ENCODE peak calls at places on chromosomes 16 and 17, in four cellular contexts. X is body of pancreas, J is gastrocnemius medialis, E is A549. R is an unnamed sample.

GRCh38 chr16:23847938-23848337 is 12.2 kb downstream of the PRKCB start:
- DNase-seq in X (no peak), J (no peak), E (no peak), R (no peak)

GRCh38 chr17:65434251-65434650 is 127.2 kb downstream of the AXIN2 start:
- DNase-seq in X (no peak), J (no peak), E (no peak), R (no peak)

GRCh38 chr16:29809850-29810698 is 1.9 kb upstream of the PRRT2 start:
- DNase-seq in X (no peak), J (no peak), E (no peak), R (no peak)

GRCh38 chr17:44348234-44348987 is 3.3 kb downstream of the GRN start:
- DNase-seq in X (no peak), J (peak), E (no peak), R (no peak)

GRCh38 chr17:74433421-74434121 is 1.7 kb downstream of the GPRC5C start:
- DNase-seq in X (no peak), J (no peak), E (no peak), R (no peak)

GRCh38 chr16:50276801-50277560 is 10.6 kb downstream of the ADCY7 start:
- DNase-seq in X (no peak), J (no peak), E (no peak), R (no peak)

GRCh38 chr17:50380369-50381259 is 7.6 kb downstream of the EME1 start:
- DNase-seq in X (no peak), J (no peak), E (no peak), R (no peak)

GRCh38 chr16:7550096-7550495 is 217.5 kb downstream of the RBFOX1 start:
- DNase-seq in X (no peak), J (no peak), E (no peak), R (no peak)

GRCh38 chr17:50198026-50198669 is 3.3 kb downstream of the COL1A1 start:
- DNase-seq in X (peak), J (no peak), E (peak), R (no peak)

GRCh38 chr16:88354229-88355092 is 28.3 kb upstream of the ZNF469 start:
- DNase-seq in X (no peak), J (no peak), E (no peak), R (no peak)

GRCh38 chr16:3305109-3306068 is at the start of the genes TIGD7 and ZNF75A:
- DNase-seq in X (peak), J (peak), E (peak), R (peak)
- TF ChIP-seq CTCF in X (no peak), J (peak), E (no peak), R (peak)

GRCh38 chr17:75856062-75856681 is 1.0 kb upstream of the WBP2 start:
- DNase-seq in X (no peak), J (no peak), E (peak), R (no peak)

GRCh38 chr17:75854881-75855309 is 240 bp downstream of the WBP2 start:
- DNase-seq in X (no peak), J (no peak), E (peak), R (no peak)

GRCh38 chr17:75855310-75856061 is at the start of gene WBP2:
- DNase-seq in X (peak), J (peak), E (peak), R (peak)

GRCh38 chr17:75853410-75853809 is 1.7 kb downstream of the WBP2 start:
- DNase-seq in X (no peak), J (peak), E (no peak), R (no peak)

DNA sequence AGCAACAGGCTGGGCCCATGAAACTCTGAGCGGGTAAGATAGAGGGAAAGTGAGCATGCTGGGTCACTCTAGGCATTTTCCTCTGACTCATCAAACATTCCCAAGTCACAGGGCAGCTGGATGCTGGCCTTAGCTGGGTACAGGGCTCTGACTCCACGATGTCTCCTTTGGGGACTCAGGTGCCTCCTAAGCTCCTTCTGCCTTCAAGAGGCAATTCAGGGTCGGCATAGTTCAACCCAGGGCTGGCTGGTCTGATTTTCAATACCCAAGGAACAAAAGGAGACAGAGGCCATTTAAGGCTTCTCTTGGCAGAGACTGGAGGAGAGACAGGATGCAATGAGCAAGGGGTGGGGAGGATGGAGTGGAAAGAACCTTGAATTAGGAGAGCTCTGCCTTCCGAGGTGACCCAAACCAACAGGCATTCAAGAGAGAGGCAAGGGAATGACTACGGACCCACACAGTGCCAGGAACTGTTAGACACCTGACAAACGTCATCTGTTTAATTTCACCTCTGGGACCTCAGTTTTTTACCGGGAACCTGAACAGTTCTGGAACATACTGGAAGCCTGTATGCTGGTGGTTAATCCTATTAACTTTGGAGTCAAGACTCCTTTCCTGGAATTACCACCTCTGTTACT is 905 bp downstream of the WBP2 start:
- DNase-seq in X (peak), J (peak), E (peak), R (no peak)
- TF ChIP-seq POLR2A in X (peak), J (peak), E (no peak), R (peak)

DNA sequence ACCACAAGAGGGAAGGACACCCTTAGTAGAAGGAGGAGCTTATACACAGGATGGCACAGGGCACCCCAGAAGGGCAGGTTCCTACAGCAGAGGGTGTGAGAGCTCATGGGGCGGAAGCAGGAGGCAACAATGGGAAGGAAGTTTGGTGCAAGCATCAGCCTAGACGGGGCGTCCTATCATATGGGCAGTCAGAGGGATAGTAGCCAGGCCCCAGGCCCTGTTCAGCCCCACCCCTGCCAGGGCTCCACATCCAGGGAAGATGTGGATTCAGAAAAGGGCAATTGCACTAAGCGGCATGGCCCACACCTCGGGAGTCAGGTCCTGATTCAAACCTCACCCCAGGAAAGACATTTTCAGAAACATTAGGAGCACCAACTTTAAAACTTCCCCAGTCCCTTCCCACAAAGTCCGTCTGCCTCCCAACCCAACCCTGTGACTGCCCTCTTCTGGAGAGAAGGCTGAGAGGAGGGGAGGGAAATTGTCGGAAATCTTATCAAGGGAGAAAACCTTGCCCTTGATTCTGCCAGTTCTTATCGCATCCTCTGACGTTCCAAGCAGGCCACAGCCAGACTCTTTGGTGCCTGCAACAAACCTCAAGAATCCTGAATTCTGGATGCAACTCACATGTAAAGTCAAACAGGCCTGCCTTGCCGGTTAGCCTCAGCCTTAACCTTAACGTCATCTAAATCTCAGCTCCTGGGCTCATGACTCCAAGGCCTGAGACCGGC is 198.8 kb upstream of the CDH5 start:
- DNase-seq in X (no peak), J (no peak), E (no peak), R (no peak)
- TF ChIP-seq CTCF in X (no peak), J (no peak), E (no peak), R (no peak)

GRCh38 chr16:75296606-75297005 is 45.2 kb upstream of the BCAR1 start:
- DNase-seq in X (peak), J (peak), E (no peak), R (no peak)
- TF ChIP-seq POLR2A in X (no peak), J (no peak), E (no peak), R (no peak)

GRCh38 chr16:75660321-75660720 is 12.7 kb downstream of the TERF2IP start:
- DNase-seq in X (no peak), J (no peak), E (no peak), R (no peak)
- TF ChIP-seq CTCF in X (no peak), J (no peak), E (no peak), R (no peak)

GRCh38 chr16:55506083-55506482 is 2.8 kb upstream of the LPCAT2 start:
- DNase-seq in X (no peak), J (no peak), E (no peak), R (no peak)

GRCh38 chr16:55508271-55508921 is 476 bp upstream of the LPCAT2 start:
- DNase-seq in X (no peak), J (no peak), E (no peak), R (no peak)

GRCh38 chr16:55510185-55510805 is 1.4 kb downstream of the LPCAT2 start:
- DNase-seq in X (no peak), J (no peak), E (no peak), R (no peak)

GRCh38 chr16:55506708-55507107 is 2.2 kb upstream of the LPCAT2 start:
- DNase-seq in X (no peak), J (no peak), E (no peak), R (no peak)

DNA sequence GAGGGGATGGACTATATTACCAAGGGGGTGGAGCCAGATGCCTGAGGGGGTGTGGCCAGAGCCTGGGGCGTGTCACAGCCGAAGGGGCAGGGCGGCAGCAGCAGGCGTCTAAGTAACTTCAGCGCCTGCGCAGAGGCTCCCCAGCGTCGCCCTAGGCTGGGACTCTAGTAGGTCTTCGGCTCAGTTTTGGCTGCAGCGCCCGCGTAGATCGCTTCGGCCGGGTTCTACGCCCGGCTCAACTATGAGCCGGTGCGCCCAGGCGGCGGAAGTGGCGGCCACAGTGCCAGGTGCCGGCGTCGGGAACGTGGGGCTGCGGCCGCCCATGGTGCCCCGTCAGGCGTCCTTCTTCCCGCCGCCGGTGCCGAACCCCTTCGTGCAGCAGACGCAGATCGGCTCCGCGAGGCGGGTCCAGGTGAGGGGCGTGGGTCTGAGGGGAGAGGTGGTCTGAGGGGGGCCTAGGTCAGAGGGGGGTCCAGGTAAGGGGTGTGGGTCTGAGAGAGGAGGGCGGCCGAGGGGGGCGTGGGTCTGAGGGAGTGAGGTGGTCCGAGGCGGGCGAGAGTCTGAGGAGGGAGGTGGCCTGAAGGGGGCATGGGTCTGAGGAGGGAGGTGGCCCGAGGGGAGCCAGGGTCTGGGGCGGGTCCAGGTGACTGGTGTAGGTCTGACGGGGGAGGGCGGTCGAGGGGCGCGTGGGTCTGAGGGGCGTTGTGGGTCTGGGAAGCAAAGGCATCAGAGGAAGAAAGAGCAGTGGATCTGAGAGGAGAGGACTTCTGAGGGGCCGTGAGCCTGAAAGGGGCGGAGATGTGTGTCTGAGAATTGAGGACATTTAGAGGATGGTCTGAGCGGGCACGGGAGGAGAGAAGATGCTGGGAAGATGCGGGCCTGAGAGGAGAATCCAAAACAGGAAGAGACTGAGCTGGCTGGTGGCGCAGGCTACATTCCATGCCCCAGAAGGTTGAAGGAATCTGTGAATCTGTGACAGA is at the start of gene LPCAT2:
- DNase-seq in X (peak), J (peak), E (peak), R (no peak)
- TF ChIP-seq POLR2A in X (peak), J (peak), E (peak), R (no peak)

DNA sequence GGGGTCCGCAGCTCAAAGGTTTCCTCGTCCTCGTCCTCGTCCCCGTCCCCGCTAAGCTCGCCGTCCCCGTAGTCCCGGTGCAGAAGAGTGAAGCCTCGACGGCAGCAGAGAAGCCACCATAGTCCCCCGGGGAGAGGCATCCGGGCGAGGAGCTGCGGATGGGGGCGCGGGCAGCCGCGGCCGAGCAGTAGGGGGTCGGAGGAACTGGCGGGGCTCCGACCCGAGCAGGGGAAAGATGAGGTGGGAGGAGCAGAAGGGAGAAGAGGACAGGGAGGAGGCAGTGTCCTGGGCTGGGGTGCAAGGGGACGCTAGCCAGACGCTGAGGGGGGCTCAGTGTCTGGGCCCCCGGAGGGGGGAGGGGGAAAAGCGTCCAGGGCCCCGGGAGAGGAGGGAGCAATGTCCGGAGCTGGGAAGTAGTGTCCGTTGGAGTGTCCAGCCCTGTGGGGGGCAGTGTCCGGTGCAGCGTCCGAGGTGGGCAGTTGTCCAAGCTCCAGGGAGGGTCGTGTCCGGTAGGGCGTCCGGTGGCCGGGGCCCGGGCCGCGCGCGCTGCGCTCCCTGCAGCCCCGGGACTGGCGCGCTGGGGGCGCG is at the start of gene PLEKHH3:
- DNase-seq in X (no peak), J (no peak), E (no peak), R (no peak)
- TF ChIP-seq CTCF in X (peak), J (no peak), E (no peak), R (peak)

DNA sequence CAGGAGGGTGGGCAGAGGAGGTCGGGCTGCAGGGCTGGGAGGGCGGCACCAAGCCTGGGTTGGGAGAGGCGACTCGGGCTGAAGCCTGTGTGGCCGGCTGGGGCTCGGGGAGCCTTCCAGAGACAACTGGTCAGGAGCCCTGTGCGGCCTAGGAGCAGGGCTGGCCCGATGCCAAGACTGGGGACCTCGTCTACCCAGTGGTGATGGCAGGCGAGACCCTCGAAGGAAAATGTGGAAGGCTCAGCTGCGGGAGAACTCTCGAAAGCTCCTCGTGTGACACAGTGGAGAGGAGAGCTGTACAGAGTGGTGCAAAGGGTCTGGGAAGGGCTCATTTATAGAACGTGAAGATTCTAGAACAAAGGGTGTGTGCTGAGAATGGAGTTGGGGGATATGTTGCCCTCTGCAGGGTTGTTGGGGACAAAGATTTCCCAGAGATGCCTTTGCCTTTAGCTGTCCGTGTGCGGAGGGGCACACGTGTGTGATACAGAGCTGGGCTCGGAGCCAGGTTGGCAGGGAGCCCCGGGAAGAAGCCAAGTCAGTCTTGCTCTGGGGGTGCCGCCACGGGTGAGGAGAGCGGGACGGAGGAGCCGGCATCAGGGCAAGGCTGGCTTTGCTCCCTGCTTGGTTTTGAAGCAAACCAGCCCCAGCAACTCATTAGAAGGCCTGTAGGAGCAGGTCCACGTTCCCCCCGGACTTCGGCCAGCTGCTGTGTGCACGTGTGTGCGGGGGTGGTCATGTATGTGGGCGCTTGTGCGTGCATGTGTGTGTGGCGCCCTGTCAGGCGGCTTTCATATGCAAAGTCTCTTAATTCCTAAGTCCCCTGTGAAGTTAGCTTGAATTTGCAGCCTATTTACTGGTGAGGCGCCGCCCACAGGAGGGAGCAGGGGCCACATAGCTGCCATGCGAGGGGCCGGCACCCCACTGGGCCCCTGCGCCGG is 132.4 kb upstream of the CHMP6 start:
- DNase-seq in X (peak), J (peak), E (no peak), R (no peak)
- TF ChIP-seq POLR2A in X (no peak), J (no peak), E (no peak), R (no peak)

DNA sequence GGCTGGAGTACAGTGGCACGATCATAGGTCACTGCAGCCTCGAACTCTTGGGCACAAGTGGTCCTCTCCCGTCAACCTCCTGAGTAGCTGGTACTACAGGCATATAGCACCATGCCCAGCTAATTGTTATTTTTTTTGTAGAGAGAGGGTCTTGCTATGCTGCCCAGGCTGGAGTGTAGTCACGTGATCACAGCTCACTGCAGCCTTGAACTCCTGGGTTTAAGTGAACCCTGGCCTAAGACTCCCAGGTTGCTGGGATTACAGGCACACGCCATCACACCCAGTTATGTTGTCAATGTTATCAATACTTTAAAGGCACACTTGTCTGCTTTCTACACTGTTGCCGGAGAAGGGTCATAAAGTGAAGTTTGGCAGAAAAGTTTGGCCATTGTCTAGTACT is 22.0 kb upstream of the LASP1NB start:
- DNase-seq in X (no peak), J (no peak), E (no peak), R (no peak)
- TF ChIP-seq CTCF in X (no peak), J (no peak), E (no peak), R (no peak)

GRCh38 chr17:7834891-7835817 is 1.1 kb downstream of the KDM6B start:
- DNase-seq in X (peak), J (peak), E (peak), R (peak)
- TF ChIP-seq POLR2A in X (peak), J (peak), E (peak), R (peak)

R was measured in esophagus squamous epithelium.